ENCODE peak calls at places on chromosomes 12 and 14, in four cellular contexts. F is activated T-cell treated with anti-CD3 and anti-CD28 coated beads for 1 hour, Y is pancreas, W is AG09309. P is an unnamed sample.
A peak's percentile ranks its signal among the peaks of the same experiment; 100 is the strongest.

GRCh38 chr12:53048780-53049401 is 974 bp upstream of the TNS2 start:
- DNase-seq in F (no peak), Y (peak; percentile 67), W (no peak), P (no peak)

GRCh38 chr12:13000616-13000934 is 510 bp upstream of the HEBP1 start:
- DNase-seq in F (no peak), Y (no peak), W (no peak), P (no peak)

GRCh38 chr12:75378354-75378753 is 12.5 kb upstream of the GLIPR1L2 start:
- DNase-seq in F (no peak), Y (no peak), W (peak; percentile 29), P (no peak)

GRCh38 chr12:39369756-39370155 is 73.2 kb downstream of the KIF21A start:
- DNase-seq in F (no peak), Y (no peak), W (no peak), P (no peak)

GRCh38 chr12:39443704-39444234 is 849 bp upstream of the KIF21A start:
- DNase-seq in F (no peak), Y (no peak), W (no peak), P (no peak)

GRCh38 chr12:126963825-126964224 is 1303.1 kb upstream of the TMEM132C start:
- DNase-seq in F (no peak), Y (no peak), W (no peak), P (no peak)

GRCh38 chr12:79344855-79345840 is 345.6 kb downstream of the PAWR start:
- DNase-seq in F (no peak), Y (no peak), W (no peak), P (no peak)

GRCh38 chr12:7934153-7934552 is 1.8 kb downstream of the SLC2A3 start:
- DNase-seq in F (no peak), Y (no peak), W (no peak), P (peak; percentile 16)

GRCh38 chr12:100935929-100936328 is 141.4 kb downstream of the ANO4 start:
- DNase-seq in F (no peak), Y (no peak), W (no peak), P (no peak)

GRCh38 chr12:67558775-67559174 is 89.8 kb upstream of the DYRK2 start:
- DNase-seq in F (no peak), Y (no peak), W (no peak), P (no peak)

GRCh38 chr12:56995930-56996496 is 10.3 kb downstream of the ZBTB39 start:
- DNase-seq in F (no peak), Y (no peak), W (no peak), P (no peak)

GRCh38 chr12:98211914-98212695 is 303.3 kb upstream of the TMPO start:
- DNase-seq in F (no peak), Y (no peak), W (no peak), P (no peak)

GRCh38 chr14:65103150-65103760 is 938 bp upstream of the MAX start:
- DNase-seq in F (peak; percentile 3), Y (no peak), W (no peak), P (no peak)

GRCh38 chr12:64404470-64405446 is 566 bp downstream of the XPOT start:
- DNase-seq in F (peak; percentile 36), Y (peak; percentile 78), W (peak; percentile 55), P (peak; percentile 83)

GRCh38 chr12:124428136-124428791 is 133.4 kb downstream of the RFLNA start:
- DNase-seq in F (no peak), Y (no peak), W (no peak), P (no peak)

GRCh38 chr12:29895966-29896365 is 112.2 kb upstream of the TMTC1 start:
- DNase-seq in F (no peak), Y (no peak), W (no peak), P (no peak)

GRCh38 chr12:97229036-97229435 is 233.6 kb upstream of the RMST start:
- DNase-seq in F (no peak), Y (no peak), W (no peak), P (no peak)

GRCh38 chr12:6970096-6970527 is 352 bp downstream of the PHB2 start:
- DNase-seq in F (no peak), Y (no peak), W (no peak), P (no peak)

GRCh38 chr12:50353869-50354593 is 42.4 kb downstream of the FAM186A start:
- DNase-seq in F (no peak), Y (no peak), W (no peak), P (no peak)

GRCh38 chr14:97277711-97278110 is 480.5 kb downstream of the VRK1 start:
- DNase-seq in F (no peak), Y (no peak), W (no peak), P (no peak)

GRCh38 chr12:122871851-122872785 is 23.8 kb downstream of the VPS37B start:
- DNase-seq in F (no peak), Y (no peak), W (no peak), P (peak; percentile 47)

GRCh38 chr12:113120670-113121370 is 14.7 kb downstream of the RASAL1 start:
- DNase-seq in F (no peak), Y (no peak), W (no peak), P (no peak)

GRCh38 chr14:97262336-97262735 is 465.2 kb downstream of the VRK1 start:
- DNase-seq in F (no peak), Y (no peak), W (no peak), P (no peak)

GRCh38 chr14:69873877-69874780 is 5.1 kb upstream of the SMOC1 start:
- DNase-seq in F (no peak), Y (no peak), W (no peak), P (no peak)

GRCh38 chr12:124625867-124626675 is 58.7 kb upstream of the NCOR2 start:
- DNase-seq in F (no peak), Y (no peak), W (no peak), P (no peak)

GRCh38 chr12:109741970-109742372 is 28.3 kb downstream of the FAM222A start:
- DNase-seq in F (no peak), Y (peak; percentile 44), W (no peak), P (no peak)

GRCh38 chr12:51943346-51943745 is 8.2 kb upstream of the ACVR1B start:
- DNase-seq in F (no peak), Y (no peak), W (no peak), P (no peak)

GRCh38 chr14:81938341-81938740 is 404.7 kb upstream of the SEL1L start:
- DNase-seq in F (no peak), Y (no peak), W (no peak), P (no peak)

GRCh38 chr14:20690848-20691640 is 2.5 kb downstream of the ANG start:
- DNase-seq in F (no peak), Y (no peak), W (no peak), P (peak; percentile 15)

GRCh38 chr12:28209782-28210181 is 19.5 kb downstream of the CCDC91 start:
- DNase-seq in F (no peak), Y (no peak), W (no peak), P (no peak)

GRCh38 chr14:73058923-73059311 is 583 bp downstream of the RBM25 start:
- DNase-seq in F (no peak), Y (no peak), W (no peak), P (no peak)

GRCh38 chr12:106980944-106981343 is 6.0 kb downstream of the MTERF2 start:
- DNase-seq in F (no peak), Y (no peak), W (no peak), P (no peak)

GRCh38 chr14:30131698-30132097 is 204.1 kb upstream of the PRKD1 start:
- DNase-seq in F (no peak), Y (no peak), W (no peak), P (no peak)

GRCh38 chr12:62736596-62736995 is 198.4 kb downstream of the PPM1H start:
- DNase-seq in F (no peak), Y (no peak), W (no peak), P (no peak)

GRCh38 chr14:86954623-86955022 is 1038.4 kb downstream of the GALC start:
- DNase-seq in F (no peak), Y (no peak), W (no peak), P (no peak)

GRCh38 chr12:43436597-43436996 is 115.4 kb downstream of the ADAMTS20 start:
- DNase-seq in F (no peak), Y (no peak), W (no peak), P (no peak)

GRCh38 chr12:67515679-67516363 is 132.7 kb upstream of the DYRK2 start:
- DNase-seq in F (no peak), Y (no peak), W (no peak), P (no peak)

GRCh38 chr12:107764626-107765025 is 3.7 kb upstream of the PRDM4 start:
- DNase-seq in F (no peak), Y (no peak), W (no peak), P (no peak)

GRCh38 chr14:60206837-60207533 is 41.8 kb upstream of the DHRS7 start:
- DNase-seq in F (no peak), Y (no peak), W (no peak), P (no peak)

P was measured in stimulated activated CD4-positive, alpha-beta T cell treated with anti-CD3 and anti-CD28 coated beads, Interleukin-4, amount 100 ng/mL, for 4 hours.